ENCODE peak calls at places on chromosomes 3 and 15, in five cellular contexts. I is HEK293T, X is GM12878, S is HepG2, Y is NT2/D1. N is an unnamed sample.

GRCh38 chr3:108106031-108106430 is 15.2 kb upstream of the CD47 start:
- DNase-seq in S (no peak), I (no peak), X (no peak), Y (no peak), N (no peak)

GRCh38 chr15:48367483-48367882 is 36.3 kb downstream of the DUT start:
- DNase-seq in X (no peak), S (no peak), Y (no peak), I (no peak), N (no peak)

GRCh38 chr3:37686225-37686624 is 175.5 kb upstream of the CTDSPL start:
- DNase-seq in I (no peak), S (no peak), X (no peak), Y (no peak), N (no peak)

GRCh38 chr3:126539558-126540250 is 15.7 kb downstream of the CHST13 start:
- DNase-seq in X (no peak), S (no peak), Y (no peak), I (no peak), N (no peak)

GRCh38 chr15:78739996-78740903 is 71.0 kb downstream of the ADAMTS7 start:
- DNase-seq in I (no peak), S (peak; percentile 57), X (no peak), Y (peak; percentile 58), N (no peak)

GRCh38 chr15:88656760-88657221 is 18.0 kb downstream of the ISG20 start:
- DNase-seq in I (no peak), Y (no peak), S (no peak), X (peak; percentile 56), N (no peak)

GRCh38 chr15:60362318-60363023 is 35.3 kb downstream of the ANXA2 start:
- DNase-seq in I (no peak), X (no peak), S (peak; percentile 11), Y (no peak), N (no peak)

GRCh38 chr15:95718441-95718840 is 612.1 kb upstream of the NR2F2 start:
- DNase-seq in Y (no peak), I (no peak), S (no peak), X (no peak), N (no peak)

GRCh38 chr3:161137260-161137659 is 32.1 kb upstream of the B3GALNT1 start:
- DNase-seq in I (no peak), S (no peak), Y (peak; percentile 13), X (no peak), N (no peak)

GRCh38 chr3:13254028-13254951 is 165.8 kb downstream of the NUP210 start:
- DNase-seq in X (no peak), Y (no peak), I (no peak), S (peak; percentile 88), N (no peak)

GRCh38 chr15:100667405-100668320 is 65.3 kb downstream of the ASB7 start:
- DNase-seq in Y (no peak), X (no peak), I (no peak), S (no peak), N (no peak)

GRCh38 chr3:87333393-87333892 is 57.1 kb upstream of the POU1F1 start:
- DNase-seq in Y (no peak), X (no peak), S (peak; percentile 83), I (peak; percentile 12), N (no peak)

GRCh38 chr3:194065119-194065392 is 70.9 kb upstream of the HES1 start:
- DNase-seq in I (no peak), S (no peak), X (no peak), Y (no peak), N (no peak)

GRCh38 chr3:134965849-134966248 is 170.8 kb downstream of the EPHB1 start:
- DNase-seq in X (no peak), I (no peak), Y (no peak), S (no peak), N (no peak)

GRCh38 chr3:44428910-44429309 is 48.6 kb downstream of the ZNF445 start:
- DNase-seq in S (no peak), Y (no peak), X (no peak), I (no peak), N (no peak)

GRCh38 chr3:123658118-123658859 is 73.4 kb upstream of the HACD2 start:
- DNase-seq in X (no peak), Y (no peak), S (no peak), I (no peak), N (no peak)

GRCh38 chr3:4739289-4740236 is 239.7 kb upstream of the BHLHE40 start:
- DNase-seq in X (no peak), Y (no peak), S (no peak), I (no peak), N (no peak)

GRCh38 chr3:108590443-108590842 is 921 bp downstream of the DZIP3 start:
- DNase-seq in S (peak; percentile 1), Y (no peak), I (peak; percentile 5), X (no peak), N (no peak)

GRCh38 chr3:42836545-42837123 is 27.4 kb downstream of the ACKR2 start:
- DNase-seq in Y (no peak), X (no peak), I (no peak), S (no peak), N (no peak)

GRCh38 chr3:191329654-191330308 is 545 bp downstream of the UTS2B start:
- DNase-seq in S (peak; percentile 29), Y (no peak), X (no peak), I (peak; percentile 37), N (peak; percentile 52)

GRCh38 chr15:40051616-40052415 is 12.8 kb upstream of the SRP14 start:
- DNase-seq in I (no peak), X (no peak), Y (no peak), S (no peak), N (no peak)

GRCh38 chr15:85515212-85515611 is 134.8 kb downstream of the AKAP13 start:
- DNase-seq in X (no peak), S (peak; percentile 85), I (no peak), Y (no peak), N (no peak)

DNA sequence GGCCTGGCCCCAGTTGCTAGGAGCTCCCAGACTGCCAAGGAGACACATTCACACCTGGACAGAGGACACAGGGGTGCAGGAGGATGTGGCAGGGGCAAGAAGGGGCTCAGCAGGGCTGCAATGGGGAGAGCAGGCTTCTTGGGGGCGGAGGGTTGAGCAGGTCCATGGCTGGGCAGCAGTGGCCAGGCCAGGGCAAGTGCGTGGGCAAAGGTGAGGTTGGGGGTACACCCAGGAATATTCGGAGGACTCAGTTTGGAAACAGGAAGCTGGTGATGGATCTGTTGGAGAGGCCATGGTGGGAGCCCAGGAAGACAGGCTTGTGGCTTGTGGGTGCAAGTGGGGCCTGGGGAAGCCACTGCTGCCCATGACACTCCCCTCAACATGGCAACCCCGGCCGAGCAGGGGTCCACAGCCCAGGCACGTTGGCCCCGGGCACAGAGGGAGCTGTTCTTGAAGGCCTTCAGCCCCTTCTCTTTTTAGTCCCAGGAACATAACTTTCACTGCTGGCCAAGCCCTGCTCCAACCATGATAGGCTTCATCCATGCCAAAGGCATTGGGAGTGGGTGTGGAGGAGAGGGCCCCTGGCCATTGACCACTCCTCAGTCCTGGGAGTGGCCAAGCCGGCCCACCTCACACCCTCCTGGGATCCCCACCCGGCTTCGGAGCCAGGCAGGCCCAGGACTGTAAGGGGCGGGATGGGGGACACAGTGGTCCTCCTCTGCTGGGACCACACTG is 33.3 kb downstream of the TSPAN3 start:
- DNase-seq in Y (no peak), S (no peak), I (no peak), X (no peak), N (no peak)
- TF ChIP-seq SUZ12 in Y (no peak), S (no peak), I (no peak), X (no peak), N (no peak)

GRCh38 chr15:45234562-45235235 is 17.3 kb upstream of the SLC28A2 start:
- DNase-seq in Y (no peak), X (no peak), I (no peak), S (no peak), N (no peak)
- TF ChIP-seq SUZ12 in Y (no peak), X (no peak), I (no peak), S (no peak), N (no peak)

GRCh38 chr3:22091329-22091728 is 340.3 kb upstream of the ZNF385D start:
- DNase-seq in Y (no peak), X (no peak), I (no peak), S (no peak), N (no peak)
- TF ChIP-seq SUZ12 in Y (no peak), X (no peak), I (no peak), S (no peak), N (no peak)

DNA sequence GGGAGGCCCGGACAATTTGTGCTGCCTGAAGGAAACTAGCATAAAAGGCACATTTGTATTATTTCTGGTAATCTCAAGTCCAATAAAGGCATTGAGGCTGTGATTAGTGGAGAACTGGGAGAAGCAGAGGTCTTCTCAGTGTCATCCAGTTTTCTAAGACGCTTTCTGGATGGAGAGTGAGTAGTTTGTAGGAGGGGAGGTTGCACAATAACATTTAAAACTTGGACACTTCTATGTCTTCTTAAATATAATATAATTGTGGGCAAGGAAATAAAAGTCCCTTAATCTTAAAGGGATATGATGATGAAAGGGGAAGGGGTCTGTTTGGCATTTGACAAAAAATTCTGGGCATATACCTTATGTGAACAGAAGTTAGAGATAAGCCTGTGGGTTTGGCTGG is 291.6 kb upstream of the TGFBR2 start:
- DNase-seq in I (no peak), Y (no peak), X (no peak), S (no peak), N (no peak)
- TF ChIP-seq SUZ12 in I (no peak), Y (no peak), X (no peak), S (no peak), N (no peak)

DNA sequence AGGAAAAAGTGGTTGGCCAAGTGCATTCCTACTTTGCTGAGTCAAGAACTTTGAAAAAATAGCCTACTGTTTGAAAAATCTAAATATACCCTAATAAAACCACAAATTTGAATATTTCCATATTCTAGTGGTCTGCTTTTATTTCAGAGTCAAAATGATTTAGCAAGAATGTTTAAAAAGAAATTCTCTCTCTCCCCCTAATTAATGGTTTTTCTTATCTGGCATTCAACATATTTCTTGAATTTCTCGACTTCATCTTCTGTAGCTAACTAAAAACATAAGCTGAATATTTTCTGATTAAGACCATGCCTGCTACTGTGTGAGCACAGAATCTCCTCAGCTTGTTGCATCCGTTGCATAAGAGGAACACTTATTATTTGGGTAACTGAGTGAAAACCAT is 563.5 kb upstream of the TBL1XR1 start:
- DNase-seq in Y (no peak), S (no peak), I (no peak), X (no peak), N (no peak)
- TF ChIP-seq SUZ12 in Y (no peak), S (no peak), I (no peak), X (no peak), N (no peak)

GRCh38 chr3:48952510-48953118 is 34.0 kb downstream of the ARIH2 start:
- DNase-seq in Y (peak; percentile 35), S (peak; percentile 45), X (no peak), I (peak; percentile 23), N (peak; percentile 79)
- TF ChIP-seq SUZ12 in Y (no peak), S (no peak), X (no peak), I (no peak), N (no peak)